ENCODE peak calls at places on chromosome 18, in six cellular contexts. Y, C, A, M, J and O are unnamed samples.

GRCh38 chr18:74389161-74389927 is 67.8 kb downstream of the DIPK1C start:
- DNase-seq in C (no peak), Y (no peak), M (no peak), A (no peak), J (no peak), O (no peak)

GRCh38 chr18:78561757-78562445 is 417.7 kb upstream of the SALL3 start:
- DNase-seq in A (no peak), J (no peak), Y (no peak), C (no peak), M (no peak), O (no peak)

GRCh38 chr18:39946623-39947061 is 2008.4 kb upstream of the PIK3C3 start:
- DNase-seq in Y (peak; percentile 49), M (peak; percentile 65), C (no peak), A (no peak), J (no peak), O (no peak)

GRCh38 chr18:25223211-25223610 is 128.8 kb downstream of the ZNF521 start:
- DNase-seq in A (no peak), J (no peak), C (no peak), Y (no peak), M (no peak), O (no peak)

GRCh38 chr18:77063256-77063655 is 69.3 kb downstream of the MBP start:
- DNase-seq in J (peak; percentile 69), M (no peak), A (no peak), Y (no peak), C (no peak), O (no peak)

GRCh38 chr18:61662726-61663125 is 230.1 kb downstream of the RNF152 start:
- DNase-seq in Y (no peak), M (no peak), C (no peak), A (no peak), J (no peak), O (no peak)

GRCh38 chr18:43830905-43831304 is 553.6 kb upstream of the SYT4 start:
- DNase-seq in C (no peak), J (no peak), Y (no peak), M (no peak), A (no peak), O (no peak)

GRCh38 chr18:52069201-52069600 is 270.8 kb upstream of the DCC start:
- DNase-seq in A (no peak), M (no peak), Y (no peak), J (no peak), C (no peak), O (no peak)

GRCh38 chr18:51211552-51211951 is 14.1 kb upstream of the MEX3C start:
- DNase-seq in M (peak; percentile 11), C (no peak), J (peak; percentile 13), Y (no peak), A (no peak), O (peak; percentile 23)

GRCh38 chr18:11980148-11980554 is 1.2 kb upstream of the IMPA2 start:
- DNase-seq in Y (no peak), M (peak; percentile 58), C (no peak), J (no peak), A (no peak), O (no peak)

GRCh38 chr18:74496508-74497307 is 545 bp downstream of the CNDP2 start:
- DNase-seq in Y (peak; percentile 51), J (peak; percentile 70), A (no peak), C (peak; percentile 64), M (peak; percentile 71), O (no peak)

GRCh38 chr18:62289047-62289446 is 36.1 kb upstream of the TNFRSF11A start:
- DNase-seq in C (no peak), A (no peak), M (no peak), Y (no peak), J (no peak), O (no peak)

GRCh38 chr18:69597561-69597960 is 196.9 kb downstream of the DOK6 start:
- DNase-seq in C (no peak), A (no peak), J (no peak), M (no peak), Y (no peak), O (no peak)

GRCh38 chr18:51051105-51051712 is 21.2 kb downstream of the SMAD4 start:
- DNase-seq in M (no peak), Y (peak; percentile 38), J (no peak), C (no peak), A (no peak), O (no peak)

GRCh38 chr18:58862851-58863538 is 1.7 kb upstream of the ZNF532 start:
- DNase-seq in C (no peak), Y (peak; percentile 45), M (peak; percentile 21), A (peak; percentile 69), J (peak; percentile 28), O (no peak)

GRCh38 chr18:49510393-49511115 is 23.5 kb upstream of the C18orf32 start:
- DNase-seq in M (peak; percentile 45), J (peak; percentile 45), Y (peak; percentile 54), C (no peak), A (peak; percentile 56), O (no peak)

GRCh38 chr18:76496200-76496890 is 1.3 kb upstream of the ZNF516 start:
- DNase-seq in C (no peak), A (peak; percentile 88), Y (peak; percentile 47), M (peak; percentile 77), J (peak; percentile 72), O (peak; percentile 78)

GRCh38 chr18:47150824-47151366 is 595 bp upstream of the HDHD2 start:
- DNase-seq in J (peak; percentile 15), Y (no peak), C (no peak), A (peak; percentile 41), M (peak; percentile 33), O (no peak)

GRCh38 chr18:57353137-57353939 is 981 bp downstream of the ST8SIA3 start:
- DNase-seq in J (no peak), M (no peak), Y (no peak), A (no peak), C (no peak), O (no peak)

GRCh38 chr18:27184115-27185024 is 738 bp downstream of the CHST9 start:
- DNase-seq in A (no peak), M (no peak), J (no peak), C (no peak), Y (no peak), O (no peak)

GRCh38 chr18:50687491-50687890 is 127.6 kb downstream of the MAPK4 start:
- DNase-seq in C (no peak), A (no peak), J (no peak), M (no peak), Y (no peak), O (no peak)

GRCh38 chr18:63949068-63949737 is at the start of gene HMSD:
- DNase-seq in Y (peak; percentile 40), C (no peak), M (peak; percentile 24), A (peak; percentile 37), J (peak; percentile 69), O (no peak)

GRCh38 chr18:62977512-62977911 is 262.2 kb downstream of the PHLPP1 start:
- DNase-seq in C (no peak), A (no peak), M (no peak), Y (no peak), J (no peak), O (no peak)

GRCh38 chr18:23992119-23992940 is 22.2 kb upstream of the TTC39C start:
- DNase-seq in C (peak; percentile 79), M (peak; percentile 84), Y (no peak), J (no peak), A (peak; percentile 66), O (no peak)

GRCh38 chr18:67363694-67364093 is 152.8 kb downstream of the DSEL start:
- DNase-seq in C (no peak), M (no peak), Y (no peak), J (no peak), A (no peak), O (no peak)

GRCh38 chr18:13799396-13799795 is 24.6 kb upstream of the MC5R start:
- DNase-seq in J (no peak), Y (no peak), A (no peak), C (no peak), M (no peak), O (no peak)

GRCh38 chr18:13801260-13801601 is 22.7 kb upstream of the MC5R start:
- DNase-seq in M (no peak), Y (no peak), C (no peak), J (no peak), A (no peak), O (no peak)

GRCh38 chr18:13797157-13797611 is 26.8 kb upstream of the MC5R start:
- DNase-seq in Y (no peak), J (no peak), A (no peak), C (no peak), M (no peak), O (no peak)

GRCh38 chr18:13804305-13804704 is 19.6 kb upstream of the MC5R start:
- DNase-seq in M (no peak), C (no peak), Y (no peak), J (no peak), A (no peak), O (no peak)

DNA sequence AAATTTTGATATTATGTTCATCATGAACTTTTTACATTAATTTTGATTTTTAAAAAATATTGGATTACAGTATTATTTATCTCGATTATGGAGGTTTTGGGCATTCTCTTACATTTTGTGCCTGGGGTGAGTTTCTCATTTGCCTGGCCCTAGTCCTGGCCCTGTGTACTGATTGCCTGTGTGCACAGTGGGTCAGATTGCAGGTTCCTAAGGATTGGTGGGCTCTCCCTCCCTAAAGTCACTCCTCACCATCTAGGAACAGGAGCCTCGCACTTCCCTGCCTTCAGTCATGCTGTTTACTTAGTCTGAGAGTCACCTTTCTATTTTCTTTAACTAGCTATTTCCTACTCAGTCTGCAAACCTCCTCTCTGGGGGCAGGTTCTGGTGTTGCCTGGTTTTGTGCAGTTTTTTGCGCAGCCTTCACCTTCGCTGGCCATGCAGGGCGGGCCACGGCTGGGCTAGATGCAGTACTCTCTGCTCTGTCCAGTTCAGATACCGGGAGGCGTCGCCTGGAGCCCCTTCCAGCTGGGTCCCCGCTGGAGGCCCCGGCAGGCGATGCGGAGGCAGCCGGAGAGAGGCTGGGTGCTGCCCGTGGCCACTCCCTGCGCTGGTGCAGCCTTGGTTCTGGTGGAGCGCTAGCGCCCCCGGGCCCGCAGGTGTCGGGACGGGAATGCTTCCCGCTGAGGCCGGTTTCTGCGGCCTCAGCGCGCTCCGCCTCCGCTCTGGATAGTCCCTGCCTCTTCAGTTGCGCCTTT is 23.3 kb upstream of the MC5R start:
- DNase-seq in M (peak; percentile 69), Y (peak; percentile 73), C (peak; percentile 68), A (peak; percentile 55), J (peak; percentile 79), O (peak; percentile 15)
- H3K27ac ChIP-seq in M (no peak overlapping the region), Y (no peak overlapping the region), C (no peak overlapping the region), A (no peak overlapping the region), J (no peak overlapping the region), O (no peak overlapping the region)

GRCh38 chr18:5295981-5296705 is 617 bp upstream of the ZBTB14 start:
- DNase-seq in M (peak; percentile 96), C (peak; percentile 93), Y (peak; percentile 93), J (peak; percentile 98), A (peak; percentile 99), O (peak; percentile 96)
- TF ChIP-seq POLR2A in M (peak; percentile 88), C (no peak), Y (peak; percentile 29), J (no peak), A (no peak), O (peak; percentile 70)

GRCh38 chr18:37499008-37499407 is 66.6 kb downstream of the CELF4 start:
- DNase-seq in A (no peak), Y (no peak), J (no peak), C (no peak), M (no peak), O (no peak)
- H3K4me1 ChIP-seq in A (no peaks in the 10 kb centered on the region), Y (no peaks in the 10 kb centered on the region), J (no peaks in the 10 kb centered on the region), C (no peaks in the 10 kb centered on the region), M (no peaks in the 10 kb centered on the region), O (no peaks in the 10 kb centered on the region)

DNA sequence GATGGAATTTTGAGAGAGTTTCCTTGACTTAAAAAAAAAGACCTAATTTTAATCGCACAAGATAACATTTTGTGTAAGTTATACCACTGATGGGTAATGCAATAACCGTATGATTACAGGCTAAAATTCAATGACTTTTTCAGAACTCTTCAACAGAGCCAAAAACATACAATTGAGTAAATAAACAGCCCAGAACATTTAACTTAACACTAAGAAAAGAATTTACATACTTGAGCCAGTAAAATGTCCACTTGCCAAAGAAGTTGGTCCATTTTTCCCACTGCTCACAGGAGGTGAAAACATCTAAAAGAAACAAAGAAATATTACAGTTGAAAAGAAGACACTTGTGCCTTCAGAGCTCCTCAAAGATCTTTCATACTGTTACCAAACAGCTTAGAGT is 2.9 kb downstream of the TCF4 start:
- DNase-seq in J (no peak), M (no peak), A (no peak), C (no peak), Y (no peak), O (no peak)
- H3K27ac ChIP-seq in J (peak overlapping the region; percentile 83), M (no peak overlapping the region), A (no peak overlapping the region), C (peak overlapping the region; percentile 11), Y (no peak overlapping the region), O (peak overlapping the region; percentile 88)